ENCODE peak calls at places on chromosomes 13 and 19, in seven cellular contexts. A is HepG2, W is GM12891, S is H1, C is SK-N-SH, V is K562, G is GM12878. Y is an unnamed sample.

GRCh38 chr13:60944863-60945262 is 470.8 kb downstream of the PCDH20 start:
- DNase-seq in C (no peak), A (no peak), V (no peak), W (no peak), G (no peak), S (no peak), Y (no peak)

GRCh38 chr19:43527860-43528622 is 1.0 kb upstream of the ETHE1 start:
- DNase-seq in G (no peak), S (no peak), C (no peak), W (no peak), V (no peak), A (no peak), Y (no peak)

GRCh38 chr19:33231511-33231910 is 5.9 kb upstream of the SLC7A10 start:
- DNase-seq in A (no peak), C (no peak), G (no peak), S (no peak), W (no peak), V (no peak), Y (no peak)

GRCh38 chr19:54434862-54435174 is 14.2 kb upstream of the LENG8 start:
- DNase-seq in G (no peak), V (no peak), W (no peak), S (no peak), A (no peak), C (peak), Y (no peak)

GRCh38 chr13:40445557-40445990 is 220.9 kb downstream of the FOXO1 start:
- DNase-seq in G (peak), V (no peak), A (no peak), S (no peak), C (no peak), W (peak), Y (peak)

GRCh38 chr13:105063676-105064075 is 1471.8 kb downstream of the EFNB2 start:
- DNase-seq in A (no peak), W (no peak), G (no peak), V (no peak), S (no peak), C (no peak), Y (no peak)

GRCh38 chr19:31277516-31277915 is 71.7 kb downstream of the TSHZ3 start:
- DNase-seq in S (no peak), G (no peak), A (no peak), W (no peak), C (no peak), V (no peak), Y (no peak)

GRCh38 chr13:28620011-28620830 is 38.7 kb upstream of the POMP start:
- DNase-seq in S (no peak), C (no peak), G (no peak), A (no peak), V (no peak), W (no peak), Y (no peak)

GRCh38 chr19:1243768-1244692 is 2.5 kb downstream of the ATP5F1D start:
- DNase-seq in C (peak), S (no peak), W (peak), A (peak), G (no peak), V (peak), Y (peak)

GRCh38 chr19:1066748-1067340 is at the start of gene ARHGAP45:
- DNase-seq in C (peak), V (peak), A (no peak), W (peak), S (no peak), G (no peak), Y (peak)

GRCh38 chr19:54739587-54740497 is 1.5 kb downstream of the KIR2DL3 start:
- DNase-seq in V (no peak), W (no peak), C (no peak), A (no peak), S (no peak), G (no peak), Y (no peak)

GRCh38 chr13:104357174-104357573 is 1291.0 kb upstream of the SLC10A2 start:
- DNase-seq in A (no peak), G (no peak), V (no peak), W (no peak), C (peak), S (no peak), Y (no peak)

GRCh38 chr19:10553943-10554381 is 10.3 kb downstream of the ATG4D start:
- DNase-seq in G (peak), V (no peak), C (no peak), A (no peak), W (peak), S (no peak), Y (no peak)

GRCh38 chr13:99909836-99910619 is 61.5 kb downstream of the ZIC5 start:
- DNase-seq in G (no peak), A (no peak), W (no peak), V (no peak), S (no peak), C (no peak), Y (no peak)

GRCh38 chr19:48454150-48454730 is 1.1 kb upstream of the KCNJ14 start:
- DNase-seq in S (no peak), V (no peak), C (peak), A (no peak), G (no peak), W (no peak), Y (no peak)

GRCh38 chr13:78586706-78587105 is 16.6 kb downstream of the POU4F1 start:
- DNase-seq in V (peak), S (no peak), G (no peak), C (no peak), W (no peak), A (no peak), Y (no peak)

GRCh38 chr19:1497578-1498235 is 6.7 kb downstream of the REEP6 start:
- DNase-seq in G (no peak), C (no peak), V (no peak), A (no peak), W (no peak), S (no peak), Y (no peak)

GRCh38 chr19:47093254-47093653 is 20.3 kb downstream of the ZC3H4 start:
- DNase-seq in V (no peak), A (no peak), S (no peak), C (no peak), G (no peak), W (no peak), Y (no peak)

GRCh38 chr13:80337011-80337688 is 3.8 kb downstream of the SPRY2 start:
- DNase-seq in S (no peak), G (no peak), W (no peak), A (no peak), C (peak), V (no peak), Y (no peak)

GRCh38 chr13:88617176-88617575 is 946.0 kb downstream of the SLITRK5 start:
- DNase-seq in G (no peak), A (no peak), C (no peak), W (no peak), V (no peak), S (no peak), Y (no peak)

GRCh38 chr19:13018037-13018914 is 23.0 kb downstream of the NFIX start:
- DNase-seq in C (peak), W (no peak), G (no peak), S (no peak), V (peak), A (no peak), Y (no peak)

GRCh38 chr13:21443171-21443570 is 15.9 kb downstream of the ZDHHC20 start:
- DNase-seq in C (no peak), V (no peak), W (no peak), A (no peak), G (no peak), S (no peak), Y (no peak)

GRCh38 chr13:75226755-75227435 is 255.1 kb downstream of the TBC1D4 start:
- DNase-seq in W (no peak), G (no peak), C (no peak), S (no peak), A (no peak), V (no peak), Y (no peak)

DNA sequence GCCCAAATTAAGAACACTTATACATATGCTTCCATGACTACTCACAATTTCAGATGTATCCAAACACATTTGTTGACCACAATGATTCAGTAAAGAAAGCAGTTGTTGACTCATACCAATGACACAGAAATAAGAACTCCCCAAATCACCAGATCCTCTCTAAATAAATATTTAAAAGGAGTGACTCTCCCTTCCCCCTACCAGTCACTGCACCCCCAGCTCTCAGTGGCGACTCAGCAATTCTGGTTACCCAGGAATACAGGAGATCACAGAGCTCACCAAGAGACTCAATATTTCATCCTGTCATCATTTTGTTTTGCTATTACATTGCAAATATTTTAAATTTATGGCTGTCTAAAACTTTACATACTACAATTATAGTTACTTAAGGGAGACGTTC is 131.5 kb downstream of the RGCC start:
- DNase-seq in C (no peak), A (peak), V (peak), G (no peak), S (no peak), W (no peak), Y (no peak)
- TF ChIP-seq TAF1 in C (no peak), A (no peak), V (no peak), G (no peak), S (no peak), W (no peak), Y (no peak)

DNA sequence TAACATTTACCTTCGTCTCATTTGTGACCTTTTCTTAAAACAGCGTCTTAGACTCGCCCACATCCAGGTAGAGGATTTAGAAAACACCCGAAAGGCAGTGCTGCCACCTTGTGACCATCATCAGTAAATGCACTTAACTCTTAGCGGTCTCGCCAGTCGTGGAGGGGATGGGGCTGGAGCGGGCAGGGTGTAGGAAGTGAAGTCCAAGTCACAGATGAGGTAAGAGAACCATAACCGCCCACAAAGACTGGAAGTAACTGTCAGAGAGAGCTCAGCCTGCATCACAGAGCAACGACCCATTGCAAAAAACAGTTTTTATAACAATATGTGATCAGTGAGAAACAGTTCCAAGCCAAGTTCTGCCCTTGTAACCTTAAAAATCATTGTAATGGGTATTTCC is 10.7 kb upstream of the CEACAM3 start:
- DNase-seq in A (peak), G (peak), V (peak), W (peak), C (peak), S (peak), Y (peak)
- TF ChIP-seq TAF1 in A (no peak), G (no peak), V (no peak), W (no peak), C (no peak), S (no peak), Y (no peak)

GRCh38 chr13:32262165-32262564 is 53.0 kb downstream of the ZAR1L start:
- DNase-seq in V (no peak), C (no peak), G (no peak), S (no peak), W (no peak), A (no peak), Y (no peak)
- TF ChIP-seq TAF1 in V (no peak), C (no peak), G (no peak), S (no peak), W (no peak), A (no peak), Y (no peak)

GRCh38 chr13:46596501-46596900 is 43.5 kb downstream of the LRCH1 start:
- DNase-seq in W (no peak), S (no peak), C (no peak), V (no peak), G (no peak), A (no peak), Y (no peak)

GRCh38 chr13:46595918-46596315 is 42.9 kb downstream of the LRCH1 start:
- DNase-seq in G (no peak), V (no peak), S (no peak), C (no peak), W (no peak), A (no peak), Y (no peak)

GRCh38 chr13:46593403-46593802 is 40.4 kb downstream of the LRCH1 start:
- DNase-seq in G (no peak), C (no peak), A (no peak), S (no peak), V (no peak), W (no peak), Y (no peak)

GRCh38 chr13:46592410-46592809 is 39.4 kb downstream of the LRCH1 start:
- DNase-seq in V (no peak), S (no peak), G (no peak), A (no peak), W (no peak), C (no peak), Y (no peak)

DNA sequence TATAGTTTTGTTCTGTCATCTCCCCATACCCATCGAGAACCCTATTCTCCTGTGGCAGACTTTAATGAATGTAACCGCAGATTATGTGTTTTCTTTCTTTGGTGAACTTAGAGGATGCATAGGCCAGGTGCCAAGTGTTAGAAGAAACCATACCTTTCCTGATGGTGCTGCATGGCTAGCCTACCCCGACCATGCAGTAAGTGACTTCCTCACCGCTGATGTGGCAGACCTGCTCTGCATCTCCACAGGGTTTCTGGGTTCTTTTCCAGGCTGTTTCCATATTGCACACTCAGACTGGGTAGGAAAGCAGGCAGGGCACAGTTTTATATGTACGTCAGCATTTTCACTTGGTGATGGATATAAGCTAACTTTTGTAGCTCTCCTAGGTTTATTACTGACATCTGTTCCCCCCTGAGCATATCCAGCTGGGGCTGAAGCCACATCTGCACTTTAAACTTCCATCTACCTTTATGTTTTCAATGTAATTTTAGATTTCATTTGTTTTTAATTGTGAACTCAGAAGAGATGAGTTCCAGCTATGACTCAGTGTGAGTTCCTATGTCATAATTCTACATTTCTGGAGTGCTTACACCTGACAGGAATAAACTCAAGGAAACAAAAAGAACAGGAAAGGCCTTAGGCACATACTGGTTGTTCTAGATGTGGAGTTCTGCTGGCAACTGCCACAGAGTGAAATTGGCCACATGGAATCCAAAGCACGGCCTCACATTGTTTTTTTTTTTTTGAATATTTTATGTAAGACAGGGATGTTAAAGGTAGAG is 42.4 kb downstream of the LRCH1 start:
- DNase-seq in C (no peak), A (no peak), W (no peak), G (no peak), V (no peak), S (no peak), Y (no peak)
- TF ChIP-seq TAF1 in C (no peak), A (no peak), W (no peak), G (no peak), V (no peak), S (no peak), Y (no peak)